ENCODE peak calls at places on chromosome 1, in nine cellular contexts. One of them, this sample, is unnamed.

GRCh38 chr1:181483084-181483559 is at the start of gene CACNA1E:
- DNase-seq in HCT116: no peak
- DNase-seq in K562: no peak
- DNase-seq in CD4-positive, CD25-positive, alpha-beta regulatory T cell: no peak
- DNase-seq in Panc1: no peak
- DNase-seq in colonic mucosa: no peak
- DNase-seq in CD8-positive, alpha-beta memory T cell: no peak
- DNase-seq in mucosa of descending colon: no peak
- DNase-seq in thoracic aorta: no peak
- DNase-seq in this sample: no peak

GRCh38 chr1:176149939-176150807 is 56.9 kb downstream of the COP1 start:
- DNase-seq in HCT116: no peak
- DNase-seq in K562: no peak
- DNase-seq in CD4-positive, CD25-positive, alpha-beta regulatory T cell: no peak
- DNase-seq in Panc1: no peak
- DNase-seq in colonic mucosa: peak; percentile 41
- DNase-seq in CD8-positive, alpha-beta memory T cell: no peak
- DNase-seq in mucosa of descending colon: no peak
- DNase-seq in thoracic aorta: no peak
- DNase-seq in this sample: no peak

GRCh38 chr1:110240476-110241210 is 30.5 kb downstream of the KCNC4 start:
- DNase-seq in HCT116: no peak
- DNase-seq in K562: no peak
- DNase-seq in CD4-positive, CD25-positive, alpha-beta regulatory T cell: no peak
- DNase-seq in Panc1: no peak
- DNase-seq in colonic mucosa: no peak
- DNase-seq in CD8-positive, alpha-beta memory T cell: no peak
- DNase-seq in mucosa of descending colon: no peak
- DNase-seq in thoracic aorta: no peak
- DNase-seq in this sample: no peak

GRCh38 chr1:240927815-240928214 is 315.9 kb upstream of the GREM2 start:
- DNase-seq in HCT116: no peak
- DNase-seq in K562: no peak
- DNase-seq in CD4-positive, CD25-positive, alpha-beta regulatory T cell: no peak
- DNase-seq in Panc1: no peak
- DNase-seq in colonic mucosa: peak; percentile 40
- DNase-seq in CD8-positive, alpha-beta memory T cell: no peak
- DNase-seq in mucosa of descending colon: peak; percentile 14
- DNase-seq in thoracic aorta: no peak
- DNase-seq in this sample: no peak

GRCh38 chr1:246454655-246455054 is 52.4 kb downstream of the SMYD3 start:
- DNase-seq in HCT116: no peak
- DNase-seq in K562: no peak
- DNase-seq in CD4-positive, CD25-positive, alpha-beta regulatory T cell: no peak
- DNase-seq in Panc1: no peak
- DNase-seq in colonic mucosa: no peak
- DNase-seq in CD8-positive, alpha-beta memory T cell: no peak
- DNase-seq in mucosa of descending colon: no peak
- DNase-seq in thoracic aorta: no peak
- DNase-seq in this sample: no peak

GRCh38 chr1:244836135-244836521 is 670 bp downstream of the COX20 start:
- DNase-seq in HCT116: no peak
- DNase-seq in K562: no peak
- DNase-seq in CD4-positive, CD25-positive, alpha-beta regulatory T cell: no peak
- DNase-seq in Panc1: peak; percentile 36
- DNase-seq in colonic mucosa: peak; percentile 42
- DNase-seq in CD8-positive, alpha-beta memory T cell: no peak
- DNase-seq in mucosa of descending colon: no peak
- DNase-seq in thoracic aorta: no peak
- DNase-seq in this sample: no peak

GRCh38 chr1:217585577-217585976 is 45.3 kb downstream of the GPATCH2 start:
- DNase-seq in HCT116: no peak
- DNase-seq in K562: no peak
- DNase-seq in CD4-positive, CD25-positive, alpha-beta regulatory T cell: no peak
- DNase-seq in Panc1: no peak
- DNase-seq in colonic mucosa: no peak
- DNase-seq in CD8-positive, alpha-beta memory T cell: no peak
- DNase-seq in mucosa of descending colon: no peak
- DNase-seq in thoracic aorta: no peak
- DNase-seq in this sample: no peak

GRCh38 chr1:165456114-165456513 is 11.2 kb upstream of the RXRG start:
- DNase-seq in HCT116: no peak
- DNase-seq in K562: no peak
- DNase-seq in CD4-positive, CD25-positive, alpha-beta regulatory T cell: no peak
- DNase-seq in Panc1: no peak
- DNase-seq in colonic mucosa: no peak
- DNase-seq in CD8-positive, alpha-beta memory T cell: no peak
- DNase-seq in mucosa of descending colon: no peak
- DNase-seq in thoracic aorta: no peak
- DNase-seq in this sample: no peak

GRCh38 chr1:37657620-37658412 is 23.1 kb upstream of the RSPO1 start:
- DNase-seq in HCT116: no peak
- DNase-seq in K562: no peak
- DNase-seq in CD4-positive, CD25-positive, alpha-beta regulatory T cell: no peak
- DNase-seq in Panc1: no peak
- DNase-seq in colonic mucosa: no peak
- DNase-seq in CD8-positive, alpha-beta memory T cell: no peak
- DNase-seq in mucosa of descending colon: no peak
- DNase-seq in thoracic aorta: no peak
- DNase-seq in this sample: no peak

DNA sequence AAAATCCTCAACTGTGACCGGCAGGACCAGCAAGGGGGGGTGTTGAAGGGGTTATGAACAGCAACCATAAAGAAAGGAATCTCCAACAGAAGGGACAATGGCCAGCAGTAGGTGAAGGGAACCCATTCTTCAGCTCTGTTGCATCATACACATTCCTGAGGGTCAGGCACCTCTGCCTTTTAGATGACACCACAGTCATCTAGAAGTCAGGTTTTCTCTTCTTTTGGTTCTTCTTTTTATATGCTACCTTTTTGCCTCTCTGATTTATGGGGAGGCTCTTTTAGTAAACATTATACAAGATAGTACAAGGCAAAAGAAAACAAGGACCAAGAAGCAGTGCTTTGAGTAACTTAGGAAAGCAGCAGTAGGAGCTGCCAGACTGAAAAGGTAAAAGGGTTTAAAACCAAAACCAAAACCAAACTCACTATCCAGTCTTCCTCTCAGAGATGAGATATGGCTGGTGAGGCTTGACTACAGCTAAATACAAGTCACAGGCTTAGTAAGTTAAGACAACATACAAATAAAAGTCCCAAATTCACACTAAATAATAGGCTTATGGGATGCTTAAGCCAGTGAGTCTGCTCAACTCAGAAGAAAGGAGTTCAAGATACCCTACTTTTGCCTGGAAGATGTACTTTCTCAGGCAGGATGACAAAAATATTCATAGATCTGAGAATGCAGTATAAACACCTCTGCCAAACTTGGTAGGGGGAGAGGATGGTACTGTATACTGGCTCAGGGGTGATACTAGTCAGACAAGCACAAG is 4.1 kb downstream of the TEX38 start:
- DNase-seq in HCT116: no peak
- DNase-seq in K562: no peak
- DNase-seq in CD4-positive, CD25-positive, alpha-beta regulatory T cell: peak; percentile 14
- DNase-seq in Panc1: no peak
- DNase-seq in colonic mucosa: no peak
- DNase-seq in CD8-positive, alpha-beta memory T cell: no peak
- DNase-seq in mucosa of descending colon: no peak
- DNase-seq in thoracic aorta: no peak
- DNase-seq in this sample: no peak
- H3K4me3 ChIP-seq in HCT116: no peak overlapping the region
- H3K4me3 ChIP-seq in K562: no peak overlapping the region
- H3K4me3 ChIP-seq in CD4-positive, CD25-positive, alpha-beta regulatory T cell: peak overlapping the region; percentile 75
- H3K4me3 ChIP-seq in Panc1: no peak overlapping the region
- H3K4me3 ChIP-seq in colonic mucosa: no peak overlapping the region
- H3K4me3 ChIP-seq in CD8-positive, alpha-beta memory T cell: peak overlapping the region; percentile 10
- H3K4me3 ChIP-seq in mucosa of descending colon: no peak overlapping the region
- H3K4me3 ChIP-seq in thoracic aorta: no peak overlapping the region
- H3K4me3 ChIP-seq in this sample: no peak overlapping the region

DNA sequence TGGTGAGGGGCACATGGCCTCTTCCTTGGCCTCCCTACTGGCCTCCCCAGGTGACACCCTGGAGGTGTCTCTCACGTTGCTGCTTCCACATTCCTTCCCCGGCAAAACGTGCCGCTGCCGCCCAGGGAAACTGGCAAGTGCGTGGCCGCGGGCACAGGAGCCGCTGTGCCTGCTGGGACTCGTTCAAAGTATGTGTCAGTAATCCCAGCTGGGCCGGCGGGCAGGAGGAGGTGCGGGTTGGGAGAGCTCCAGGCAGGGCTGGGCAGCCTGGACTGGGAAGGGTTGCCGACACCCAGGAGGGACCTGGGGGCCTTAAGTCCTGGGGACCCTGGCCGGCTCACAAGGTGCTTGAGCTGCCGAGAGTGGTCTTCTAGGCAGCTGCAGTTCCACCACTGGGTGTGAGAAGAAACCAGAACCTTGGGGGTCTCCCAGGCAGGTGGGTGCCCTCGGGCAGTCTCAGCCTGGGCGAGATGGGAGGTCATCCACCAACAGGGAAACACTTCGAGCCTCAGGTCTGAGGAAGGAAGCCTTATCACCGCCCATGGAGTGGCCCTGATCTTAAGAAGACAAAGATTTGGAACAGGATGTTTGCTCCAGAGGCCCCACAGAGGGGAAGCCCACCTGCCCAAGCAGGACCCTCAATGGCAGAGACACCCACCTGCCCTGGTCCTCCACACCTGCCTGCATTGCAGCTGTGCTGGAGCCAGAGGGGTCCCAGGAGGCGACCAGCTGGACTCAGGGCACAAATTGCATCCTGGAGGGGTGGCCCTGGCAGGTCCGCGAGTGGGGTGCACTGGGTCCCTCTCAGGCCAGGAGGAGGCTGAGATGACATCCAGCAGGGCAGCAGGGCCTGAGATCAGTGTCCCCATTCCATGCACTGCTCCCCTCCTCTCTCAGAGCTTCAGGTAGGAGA is 6.8 kb downstream of the WNT3A start:
- DNase-seq in HCT116: no peak
- DNase-seq in K562: peak; percentile 8
- DNase-seq in CD4-positive, CD25-positive, alpha-beta regulatory T cell: no peak
- DNase-seq in Panc1: no peak
- DNase-seq in colonic mucosa: no peak
- DNase-seq in CD8-positive, alpha-beta memory T cell: no peak
- DNase-seq in mucosa of descending colon: no peak
- DNase-seq in thoracic aorta: no peak
- DNase-seq in this sample: no peak
- H3K4me1 ChIP-seq in HCT116: no peaks in the 10 kb centered on the region
- H3K4me1 ChIP-seq in K562: no peaks in the 10 kb centered on the region
- H3K4me1 ChIP-seq in CD4-positive, CD25-positive, alpha-beta regulatory T cell: no peaks in the 10 kb centered on the region
- H3K4me1 ChIP-seq in Panc1: no peaks in the 10 kb centered on the region
- H3K4me1 ChIP-seq in colonic mucosa: no peaks in the 10 kb centered on the region
- H3K4me1 ChIP-seq in CD8-positive, alpha-beta memory T cell: no peaks in the 10 kb centered on the region
- H3K4me1 ChIP-seq in mucosa of descending colon: no peaks in the 10 kb centered on the region
- H3K4me1 ChIP-seq in thoracic aorta: no peaks in the 10 kb centered on the region
- H3K4me1 ChIP-seq in this sample: no peaks in the 10 kb centered on the region

DNA sequence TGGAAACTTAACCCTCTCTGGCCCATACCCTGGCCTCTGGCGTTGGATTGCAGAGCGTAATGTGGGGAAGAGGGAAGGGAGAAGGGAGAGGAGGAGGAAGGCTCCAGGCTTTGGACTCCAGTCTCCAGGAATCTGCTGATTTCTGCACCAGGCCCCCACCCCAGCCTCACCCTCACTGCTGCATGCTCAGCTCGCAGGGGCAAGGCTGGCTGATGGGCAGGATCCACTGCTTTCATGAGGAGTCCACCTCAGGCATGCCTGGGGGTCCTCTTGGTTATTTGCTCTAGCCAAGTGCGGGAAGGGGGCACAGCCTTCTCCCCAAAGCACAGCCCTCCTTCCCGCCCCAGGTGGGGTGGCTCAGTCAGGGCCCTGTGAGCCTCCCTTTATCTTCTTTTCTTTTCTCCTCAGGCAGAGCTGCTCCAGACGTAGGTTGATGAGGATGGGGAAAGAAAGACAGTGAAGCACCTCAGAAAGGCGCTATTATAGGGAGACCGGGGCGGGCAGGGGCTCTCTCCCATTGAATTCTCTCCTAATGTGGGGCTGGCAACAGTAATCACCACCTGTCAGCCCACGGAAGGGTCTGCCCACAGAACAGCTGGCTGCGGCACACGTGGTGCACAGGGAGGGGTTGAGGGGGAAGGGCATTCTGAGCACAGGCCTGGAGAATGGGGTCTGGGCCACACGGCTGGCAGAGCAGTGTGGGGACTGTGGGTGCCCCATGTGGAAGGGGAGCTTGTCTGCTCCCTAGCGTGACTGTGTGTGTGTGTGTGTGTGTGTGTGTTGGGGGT is 3.9 kb downstream of the OLFML3 start:
- DNase-seq in HCT116: no peak
- DNase-seq in K562: no peak
- DNase-seq in CD4-positive, CD25-positive, alpha-beta regulatory T cell: no peak
- DNase-seq in Panc1: no peak
- DNase-seq in colonic mucosa: no peak
- DNase-seq in CD8-positive, alpha-beta memory T cell: no peak
- DNase-seq in mucosa of descending colon: no peak
- DNase-seq in thoracic aorta: no peak
- DNase-seq in this sample: no peak
- H3K36me3 ChIP-seq in HCT116: no peaks in the 10 kb centered on the region
- H3K36me3 ChIP-seq in K562: no peaks in the 10 kb centered on the region
- H3K36me3 ChIP-seq in CD4-positive, CD25-positive, alpha-beta regulatory T cell: peaks cover 3% of the 10 kb centered on the region
- H3K36me3 ChIP-seq in Panc1: no peaks in the 10 kb centered on the region
- H3K36me3 ChIP-seq in colonic mucosa: no peaks in the 10 kb centered on the region
- H3K36me3 ChIP-seq in CD8-positive, alpha-beta memory T cell: no peaks in the 10 kb centered on the region
- H3K36me3 ChIP-seq in mucosa of descending colon: no peaks in the 10 kb centered on the region
- H3K36me3 ChIP-seq in thoracic aorta: no peaks in the 10 kb centered on the region
- H3K36me3 ChIP-seq in this sample: no peaks in the 10 kb centered on the region

GRCh38 chr1:243349128-243349527 is 93.3 kb downstream of the SDCCAG8 start:
- DNase-seq in HCT116: no peak
- DNase-seq in K562: no peak
- DNase-seq in CD4-positive, CD25-positive, alpha-beta regulatory T cell: no peak
- DNase-seq in Panc1: no peak
- DNase-seq in colonic mucosa: no peak
- DNase-seq in CD8-positive, alpha-beta memory T cell: no peak
- DNase-seq in mucosa of descending colon: no peak
- DNase-seq in thoracic aorta: no peak
- DNase-seq in this sample: no peak

GRCh38 chr1:243351347-243351746 is 95.5 kb downstream of the SDCCAG8 start:
- DNase-seq in HCT116: no peak
- DNase-seq in K562: no peak
- DNase-seq in CD4-positive, CD25-positive, alpha-beta regulatory T cell: no peak
- DNase-seq in Panc1: no peak
- DNase-seq in colonic mucosa: no peak
- DNase-seq in CD8-positive, alpha-beta memory T cell: no peak
- DNase-seq in mucosa of descending colon: no peak
- DNase-seq in thoracic aorta: no peak
- DNase-seq in this sample: no peak

DNA sequence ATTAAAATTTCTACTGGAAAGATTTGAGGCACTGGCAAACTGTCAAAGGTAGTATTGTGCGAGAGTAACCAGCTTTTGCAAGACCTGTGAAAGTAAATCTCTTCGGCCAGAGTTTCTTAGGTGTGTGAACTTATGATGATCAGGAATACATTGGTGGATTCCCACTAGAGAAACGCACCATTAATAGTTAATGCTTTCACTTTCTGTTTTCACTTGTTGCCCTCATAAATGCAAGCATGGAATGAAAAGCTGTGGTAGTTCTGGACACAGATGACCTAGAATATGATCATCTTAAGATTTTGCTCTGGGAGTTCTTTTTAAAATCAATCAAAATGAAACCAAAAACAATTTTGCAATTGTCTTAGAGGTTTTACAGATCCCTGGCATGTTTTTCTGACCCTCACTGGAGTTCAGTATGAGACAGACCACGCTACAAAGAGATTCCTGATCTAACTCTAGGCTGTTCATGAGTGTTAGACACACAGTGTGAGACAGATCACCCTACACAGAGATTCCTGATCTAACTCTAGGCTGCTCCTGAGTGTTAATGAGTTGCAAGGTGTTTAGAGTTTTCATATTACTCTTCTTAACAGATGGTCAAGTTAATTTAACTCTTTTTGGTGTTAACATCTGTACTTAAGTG is 98.8 kb downstream of the SDCCAG8 start:
- DNase-seq in HCT116: no peak
- DNase-seq in K562: no peak
- DNase-seq in CD4-positive, CD25-positive, alpha-beta regulatory T cell: no peak
- DNase-seq in Panc1: no peak
- DNase-seq in colonic mucosa: no peak
- DNase-seq in CD8-positive, alpha-beta memory T cell: no peak
- DNase-seq in mucosa of descending colon: no peak
- DNase-seq in thoracic aorta: no peak
- DNase-seq in this sample: no peak
- H3K4me3 ChIP-seq in HCT116: no peak overlapping the region
- H3K4me3 ChIP-seq in K562: no peak overlapping the region
- H3K4me3 ChIP-seq in CD4-positive, CD25-positive, alpha-beta regulatory T cell: peak overlapping the region; percentile 67
- H3K4me3 ChIP-seq in Panc1: no peak overlapping the region
- H3K4me3 ChIP-seq in colonic mucosa: no peak overlapping the region
- H3K4me3 ChIP-seq in CD8-positive, alpha-beta memory T cell: no peak overlapping the region
- H3K4me3 ChIP-seq in mucosa of descending colon: no peak overlapping the region
- H3K4me3 ChIP-seq in thoracic aorta: peak overlapping the region; percentile 49
- H3K4me3 ChIP-seq in this sample: no peak overlapping the region

This sample was measured in iPS DF 6.9.